ENCODE peak calls at places on chromosomes 4 and X, in six cellular contexts. P, U, J, L, G and Q are unnamed samples.

GRCh38 chrX:23902419-23902818 is 5.3 kb downstream of the APOO start:
- DNase-seq in P (no peak), U (peak), J (no peak), L (no peak), G (no peak), Q (peak)

GRCh38 chr4:174316546-174316945 is 32.8 kb downstream of the CEP44 start:
- DNase-seq in P (no peak), U (peak), J (no peak), L (no peak), G (no peak), Q (peak)

GRCh38 chr4:71132486-71132885 is 139.0 kb downstream of the DCK start:
- DNase-seq in P (no peak), U (peak), J (no peak), L (no peak), G (no peak), Q (no peak)

GRCh38 chr4:166675411-166675810 is 558.9 kb downstream of the SPOCK3 start:
- DNase-seq in P (no peak), U (no peak), J (no peak), L (no peak), G (no peak), Q (peak)

GRCh38 chrX:110944323-110944761 is 148.7 kb upstream of the CHRDL1 start:
- DNase-seq in P (peak), U (no peak), J (no peak), L (peak), G (peak), Q (no peak)

GRCh38 chr4:41257257-41257900 is 651 bp downstream of the UCHL1 start:
- DNase-seq in P (peak), U (peak), J (no peak), L (peak), G (peak), Q (peak)

GRCh38 chr4:40525811-40526598 is 103.7 kb downstream of the RBM47 start:
- DNase-seq in P (no peak), U (peak), J (peak), L (peak), G (no peak), Q (peak)

GRCh38 chrX:115609621-115610020 is 48.6 kb downstream of the PLS3 start:
- DNase-seq in P (no peak), U (no peak), J (no peak), L (no peak), G (no peak), Q (no peak)

GRCh38 chr4:66911898-66912297 is 633.4 kb downstream of the CENPC start:
- DNase-seq in P (no peak), U (no peak), J (no peak), L (no peak), G (no peak), Q (peak)

GRCh38 chrX:3548743-3549441 is 164.6 kb downstream of the PRKX start:
- DNase-seq in P (peak), U (peak), J (no peak), L (no peak), G (no peak), Q (peak)

GRCh38 chr4:159312236-159312635 is 209.4 kb downstream of the RAPGEF2 start:
- DNase-seq in P (no peak), U (peak), J (no peak), L (no peak), G (no peak), Q (no peak)

GRCh38 chr4:181966084-181966483 is 277.1 kb upstream of the TENM3 start:
- DNase-seq in P (no peak), U (peak), J (no peak), L (no peak), G (no peak), Q (no peak)

GRCh38 chr4:24583451-24584174 is 741 bp downstream of the DHX15 start:
- DNase-seq in P (peak), U (peak), J (peak), L (peak), G (peak), Q (peak)

GRCh38 chr4:103853627-103854026 is 133.8 kb upstream of the TACR3 start:
- DNase-seq in P (no peak), U (no peak), J (no peak), L (no peak), G (no peak), Q (no peak)

GRCh38 chrX:124217289-124218251 is 114.9 kb upstream of the TEX13D start:
- DNase-seq in P (peak), U (no peak), J (no peak), L (peak), G (no peak), Q (peak)

GRCh38 chr4:102500371-102501175 is 586 bp upstream of the NFKB1 start:
- DNase-seq in P (peak), U (peak), J (peak), L (peak), G (no peak), Q (peak)

GRCh38 chr4:124143632-124144031 is 568.9 kb downstream of the ANKRD50 start:
- DNase-seq in P (no peak), U (no peak), J (no peak), L (no peak), G (no peak), Q (no peak)

GRCh38 chr4:3777033-3777390 is 10.8 kb downstream of the ADRA2C start:
- DNase-seq in P (no peak), U (no peak), J (no peak), L (no peak), G (no peak), Q (no peak)
- H3K14ac ChIP-seq in P (no peak), U (no peak), J (no peak), L (no peak), G (no peak), Q (no peak)

GRCh38 chrX:53321216-53321942 is 40.0 kb upstream of the IQSEC2 start:
- DNase-seq in P (no peak), U (no peak), J (no peak), L (no peak), G (no peak), Q (no peak)
- H2AFZ ChIP-seq in P (peak), U (peak), J (peak), L (no peak), G (no peak), Q (no peak)

DNA sequence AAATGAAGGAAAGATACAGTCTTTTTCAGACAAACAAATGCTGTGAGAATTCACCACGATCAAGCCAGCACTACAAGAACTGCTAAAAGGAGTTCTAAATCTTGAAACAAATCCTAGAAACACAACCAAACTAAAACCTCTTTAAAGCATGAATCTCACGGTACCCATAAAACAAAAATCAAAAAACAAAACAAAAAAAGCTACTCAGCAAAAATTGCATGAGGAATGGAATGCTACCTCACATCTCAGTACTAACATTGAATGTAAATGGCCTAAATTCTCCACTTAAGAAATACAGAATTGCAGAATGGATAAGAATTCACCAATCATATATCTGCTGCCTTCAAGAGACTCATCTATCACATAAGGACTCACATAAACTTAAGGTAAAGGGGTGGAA is 300.1 kb downstream of the NAF1 start:
- DNase-seq in P (no peak), U (no peak), J (no peak), L (no peak), G (no peak), Q (no peak)
- H3K14ac ChIP-seq in P (no peak), U (no peak), J (no peak), L (no peak), G (no peak), Q (no peak)

DNA sequence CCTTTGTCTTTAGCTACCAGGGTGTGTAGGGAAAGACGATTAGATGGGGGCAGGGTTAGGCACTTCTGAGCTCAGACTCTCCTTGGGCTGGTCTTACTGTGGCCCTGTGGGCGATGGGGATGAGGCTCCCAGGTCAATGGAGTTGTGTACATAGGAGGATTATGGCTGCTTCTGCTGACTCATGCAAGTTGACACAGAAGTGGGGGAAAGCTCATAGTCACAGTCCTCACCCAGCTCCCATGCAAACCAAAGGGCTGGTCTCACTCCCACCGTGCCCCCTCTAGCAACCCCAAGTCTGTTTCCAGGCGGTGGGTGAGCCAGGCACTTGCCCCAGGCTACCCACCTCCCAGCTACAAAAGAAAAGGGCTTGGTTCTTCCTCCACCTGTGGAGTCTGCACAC is 24.4 kb upstream of the VSIG4 start:
- DNase-seq in P (no peak), U (no peak), J (no peak), L (no peak), G (no peak), Q (no peak)
- H2AFZ ChIP-seq in P (no peak), U (no peak), J (no peak), L (no peak), G (no peak), Q (no peak)

DNA sequence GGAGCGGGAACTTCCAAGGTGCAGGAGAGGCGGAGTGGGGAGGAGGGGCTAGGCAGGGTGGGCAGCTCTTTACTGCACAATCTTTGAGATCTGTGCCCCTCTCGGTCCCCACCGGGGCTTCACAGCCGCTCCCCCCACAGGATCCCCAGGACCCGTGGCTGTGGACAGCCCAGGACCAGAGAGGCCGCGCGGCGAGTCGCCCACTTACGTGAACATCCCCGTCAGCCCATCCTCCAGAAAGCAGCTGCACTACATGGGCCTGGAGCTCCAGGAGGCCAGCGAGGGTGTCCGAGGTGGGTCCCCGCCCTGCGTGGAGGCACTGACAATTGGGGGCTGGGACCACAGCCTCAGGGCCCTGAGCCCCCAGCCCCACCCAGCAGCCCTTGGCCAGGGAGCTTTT is 32.1 kb downstream of the LRPAP1 start:
- DNase-seq in P (no peak), U (no peak), J (no peak), L (no peak), G (no peak), Q (no peak)
- H3K14ac ChIP-seq in P (peak), U (no peak), J (no peak), L (no peak), G (no peak), Q (no peak)

GRCh38 chrX:153494541-153495361 is at the start of gene BGN:
- DNase-seq in P (no peak), U (peak), J (peak), L (peak), G (peak), Q (peak)

GRCh38 chrX:153494061-153494460 is 719 bp upstream of the BGN start:
- DNase-seq in P (no peak), U (peak), J (no peak), L (no peak), G (no peak), Q (peak)

GRCh38 chrX:153493085-153493484 is 1.7 kb upstream of the BGN start:
- DNase-seq in P (no peak), U (no peak), J (no peak), L (no peak), G (no peak), Q (no peak)

GRCh38 chrX:153495903-153496629 is 1.3 kb downstream of the BGN start:
- DNase-seq in P (no peak), U (no peak), J (no peak), L (no peak), G (no peak), Q (no peak)

DNA sequence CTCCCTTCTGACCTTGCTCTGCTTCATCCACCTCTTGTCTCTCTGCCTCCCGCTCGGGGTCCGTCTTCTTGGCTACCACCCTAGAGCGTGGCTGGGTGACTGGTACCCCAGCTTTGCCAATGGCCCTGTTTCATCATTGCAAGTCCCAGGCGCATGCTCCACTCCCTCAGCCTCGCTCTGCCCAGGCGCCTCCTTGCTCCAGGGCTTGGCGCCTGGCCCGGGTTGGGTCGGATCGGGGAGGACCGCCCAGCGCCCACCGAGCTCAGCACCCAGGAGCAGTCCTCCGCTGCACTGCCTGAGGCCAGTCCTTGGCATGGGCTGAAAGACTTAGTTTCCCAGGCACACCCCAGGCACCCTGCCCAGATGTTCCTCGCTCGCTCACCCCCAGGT is 577 bp downstream of the BGN start:
- DNase-seq in P (no peak), U (peak), J (no peak), L (no peak), G (no peak), Q (no peak)
- H2AFZ ChIP-seq in P (peak), U (peak), J (no peak), L (no peak), G (no peak), Q (peak)